ENCODE peak calls at places on chromosomes 13 and 19, in four cellular contexts. V is CD8-positive, alpha-beta memory T cell; O is aorta; S is IMR-90. G is an unnamed sample.

GRCh38 chr13:46015374-46015773 is 37.2 kb downstream of the ZC3H13 start:
- DNase-seq in V (no peak), S (no peak), O (no peak), G (no peak)

GRCh38 chr19:56085571-56086275 is 35.4 kb downstream of the ZNF787 start:
- DNase-seq in S (peak; percentile 62), O (no peak), V (no peak), G (no peak)

GRCh38 chr13:46184277-46184699 is 2.3 kb upstream of the LCP1 start:
- DNase-seq in S (no peak), O (peak; percentile 64), V (peak; percentile 74), G (peak; percentile 73)

GRCh38 chr13:42307461-42307860 is 35.5 kb downstream of the AKAP11 start:
- DNase-seq in O (no peak), V (no peak), S (no peak), G (no peak)

GRCh38 chr19:6092329-6093286 is 17.7 kb downstream of the RFX2 start:
- DNase-seq in S (peak; percentile 88), O (peak; percentile 92), V (no peak), G (peak; percentile 93)

GRCh38 chr19:55536951-55537740 is at the start of gene SBK2:
- DNase-seq in O (no peak), V (no peak), S (no peak), G (no peak)

GRCh38 chr13:44930280-44930679 is 59.0 kb downstream of the NUFIP1 start:
- DNase-seq in V (no peak), S (no peak), O (no peak), G (no peak)

GRCh38 chr19:35295792-35296462 is 4.0 kb downstream of the MAG start:
- DNase-seq in O (no peak), S (no peak), V (peak; percentile 35), G (no peak)

GRCh38 chr19:18091217-18091608 is 4.5 kb upstream of the IL12RB1 start:
- DNase-seq in S (no peak), V (peak; percentile 85), O (peak; percentile 84), G (peak; percentile 87)

GRCh38 chr19:16862826-16863405 is 25.9 kb upstream of the F2RL3 start:
- DNase-seq in O (no peak), V (no peak), S (no peak), G (peak; percentile 47)

GRCh38 chr19:39497850-39498261 is 891 bp upstream of the DLL3 start:
- DNase-seq in O (peak; percentile 55), V (no peak), S (peak; percentile 19), G (peak; percentile 64)

GRCh38 chr19:42217522-42218442 is at the start of gene DEDD2:
- DNase-seq in O (peak; percentile 99), S (peak; percentile 99), V (peak; percentile 100), G (peak; percentile 98)

GRCh38 chr19:42219812-42220750 is at the start of gene ZNF526:
- DNase-seq in V (peak; percentile 96), S (peak; percentile 97), O (peak; percentile 98), G (peak; percentile 98)

GRCh38 chr19:42220751-42221097 is 612 bp downstream of the ZNF526 start:
- DNase-seq in O (no peak), S (no peak), V (no peak), G (peak; percentile 17)

GRCh38 chr19:42216653-42217521 is 590 bp downstream of the DEDD2 start:
- DNase-seq in V (peak; percentile 22), S (peak; percentile 16), O (peak; percentile 74), G (peak; percentile 89)

DNA sequence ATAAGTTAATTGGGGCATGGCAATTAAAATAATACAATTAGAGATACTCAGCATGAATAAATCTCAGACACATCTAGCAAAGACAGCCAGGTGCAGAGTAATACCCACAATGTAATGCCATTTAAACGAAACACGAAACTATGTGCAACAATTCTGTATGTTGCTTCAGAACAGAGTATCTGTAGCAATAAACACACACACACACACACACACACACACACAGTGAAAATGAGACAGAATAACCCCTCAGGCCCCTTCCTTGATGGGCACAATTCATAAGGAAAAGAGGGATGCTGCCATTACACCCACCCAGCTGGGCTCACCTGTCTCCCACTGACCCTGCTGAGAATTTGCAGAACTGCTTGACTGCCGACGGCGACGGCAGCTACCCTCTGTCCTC is 2.7 kb downstream of the DEDD2 start:
- DNase-seq in O (no peak), V (no peak), S (no peak), G (peak; percentile 39)
- H3K27ac ChIP-seq in O (no peak overlapping the region), V (no peak overlapping the region), S (no peak overlapping the region), G (no peak overlapping the region)

DNA sequence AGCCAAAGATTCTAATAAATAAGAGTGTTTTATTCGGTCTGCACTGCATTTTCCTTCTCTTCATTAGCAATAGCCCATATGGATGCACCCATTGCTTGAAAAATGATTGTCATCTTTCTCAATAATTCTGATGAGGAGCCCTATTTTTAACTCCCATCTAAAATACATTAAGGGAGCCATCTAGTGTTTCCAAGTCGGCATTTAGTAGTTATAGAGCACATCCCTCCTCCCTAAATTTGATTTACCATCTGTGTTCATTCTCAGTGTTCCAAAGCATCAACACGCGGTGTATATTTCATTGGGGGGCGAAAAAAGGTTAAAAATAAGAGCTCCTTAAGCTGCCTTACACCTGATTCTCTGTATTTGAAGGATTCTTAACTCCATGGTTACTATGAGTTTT is 119.2 kb upstream of the IPO5 start:
- DNase-seq in S (no peak), O (no peak), V (no peak), G (no peak)
- H3K27ac ChIP-seq in S (no peak overlapping the region), O (no peak overlapping the region), V (no peak overlapping the region), G (no peak overlapping the region)

DNA sequence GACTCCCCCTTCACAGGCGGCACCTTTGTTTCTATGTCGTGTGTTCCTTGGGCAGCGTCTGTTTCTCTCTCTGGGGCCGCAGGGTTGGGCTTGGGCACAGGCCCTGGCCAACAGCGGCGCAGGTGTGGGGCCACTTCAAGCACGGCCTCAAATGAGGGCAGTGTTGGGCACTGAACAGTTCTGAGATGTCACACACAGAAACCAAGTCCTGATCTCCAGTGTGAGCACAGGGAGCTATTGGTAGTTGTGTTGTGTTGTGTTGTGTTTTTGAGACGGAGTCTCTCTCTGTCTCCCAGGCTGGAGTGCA is 42.7 kb downstream of the GATAD2A start:
- DNase-seq in V (no peak), S (no peak), O (no peak), G (no peak)
- H3K27ac ChIP-seq in V (peak overlapping the region; percentile 48), S (no peak overlapping the region), O (no peak overlapping the region), G (no peak overlapping the region)

GRCh38 chr13:33129094-33129832 is 113.0 kb downstream of the KL start:
- DNase-seq in O (no peak), S (no peak), V (no peak), G (no peak)
- H3K27ac ChIP-seq in O (no peak overlapping the region), S (no peak overlapping the region), V (no peak overlapping the region), G (no peak overlapping the region)

G was measured in left lung.